ENCODE peak calls at places on chromosomes 6 and 20, in six cellular contexts. R, E, V, Q, D and I are unnamed samples.

GRCh38 chr6:37381579-37381978 is 27.8 kb downstream of the RNF8 start:
- DNase-seq in E (peak; percentile 74), Q (peak; percentile 33), V (peak; percentile 82), D (no peak), R (peak; percentile 4), I (peak; percentile 37)

GRCh38 chr20:21613512-21613911 is 92.0 kb upstream of the PAX1 start:
- DNase-seq in V (no peak), D (no peak), R (no peak), Q (no peak), E (no peak), I (no peak)

GRCh38 chr20:37315293-37316110 is 26.0 kb downstream of the MANBAL start:
- DNase-seq in V (peak; percentile 88), Q (peak; percentile 94), R (peak; percentile 59), E (peak; percentile 92), D (peak; percentile 93), I (no peak)

GRCh38 chr6:51640016-51640415 is 447.4 kb downstream of the PKHD1 start:
- DNase-seq in V (no peak), Q (no peak), D (no peak), E (no peak), R (no peak), I (no peak)

GRCh38 chr20:52410746-52411317 is 219.3 kb upstream of the ZFP64 start:
- DNase-seq in R (no peak), Q (no peak), E (no peak), D (no peak), V (no peak), I (no peak)

GRCh38 chr6:159577564-159577963 is 115.5 kb downstream of the SOD2 start:
- DNase-seq in R (no peak), Q (no peak), E (peak; percentile 4), V (no peak), D (no peak), I (peak; percentile 99)

GRCh38 chr6:44940367-44940766 is 387.8 kb upstream of the RUNX2 start:
- DNase-seq in R (no peak), Q (no peak), E (no peak), V (no peak), D (no peak), I (peak; percentile 27)

GRCh38 chr6:45903959-45904358 is 111.7 kb downstream of the CLIC5 start:
- DNase-seq in D (no peak), Q (no peak), R (no peak), E (no peak), V (no peak), I (no peak)

GRCh38 chr20:48695255-48695654 is 132.5 kb downstream of the PREX1 start:
- DNase-seq in Q (no peak), R (no peak), E (no peak), D (no peak), V (no peak), I (no peak)

GRCh38 chr6:42860481-42860880 is 18.9 kb upstream of the RPL7L1 start:
- DNase-seq in V (no peak), D (no peak), E (no peak), R (no peak), Q (no peak), I (no peak)

GRCh38 chr20:38692436-38693411 is 31.6 kb upstream of the SLC32A1 start:
- DNase-seq in V (peak; percentile 82), Q (peak; percentile 76), D (peak; percentile 52), R (no peak), E (peak; percentile 64), I (no peak)

GRCh38 chr20:4902788-4903187 is 98.5 kb downstream of the SLC23A2 start:
- DNase-seq in Q (no peak), D (no peak), V (no peak), E (no peak), R (no peak), I (no peak)

GRCh38 chr20:1804554-1804956 is 90.7 kb upstream of the SIRPA start:
- DNase-seq in V (no peak), Q (no peak), R (no peak), E (no peak), D (peak; percentile 59), I (no peak)

GRCh38 chr6:9161731-9162130 is 726.4 kb upstream of the SLC35B3 start:
- DNase-seq in E (no peak), V (no peak), Q (no peak), R (no peak), D (no peak), I (peak; percentile 59)

GRCh38 chr20:49006446-49006980 is 39.6 kb upstream of the CSE1L start:
- DNase-seq in E (no peak), D (no peak), Q (no peak), V (no peak), R (no peak), I (no peak)

GRCh38 chr20:40583195-40583594 is 105.8 kb downstream of the MAFB start:
- DNase-seq in Q (no peak), D (peak; percentile 69), R (no peak), E (no peak), V (no peak), I (no peak)

GRCh38 chr6:43428874-43429273 is 1.5 kb downstream of the ABCC10 start:
- DNase-seq in D (no peak), R (no peak), E (no peak), V (no peak), Q (no peak), I (no peak)

GRCh38 chr6:138275976-138276375 is 57.7 kb upstream of the PBOV1 start:
- DNase-seq in E (no peak), Q (no peak), R (no peak), V (no peak), D (no peak), I (no peak)

GRCh38 chr6:151690768-151691562 is 116.5 kb upstream of the ESR1 start:
- DNase-seq in E (no peak), Q (peak; percentile 30), V (peak; percentile 50), R (no peak), D (no peak), I (no peak)

GRCh38 chr6:14910692-14911547 is 334.9 kb upstream of the JARID2 start:
- DNase-seq in Q (no peak), D (peak; percentile 74), R (no peak), V (peak; percentile 37), E (peak; percentile 43), I (no peak)

GRCh38 chr20:760751-761417 is 7.4 kb downstream of the SLC52A3 start:
- DNase-seq in E (no peak), D (no peak), V (peak; percentile 33), R (no peak), Q (peak; percentile 69), I (no peak)

GRCh38 chr6:14324042-14324441 is 206.5 kb downstream of the CD83 start:
- DNase-seq in Q (no peak), R (no peak), D (no peak), E (peak; percentile 11), V (peak; percentile 2), I (no peak)

GRCh38 chr20:61786230-61786629 is 279.5 kb downstream of the TAF4 start:
- DNase-seq in R (no peak), Q (no peak), E (no peak), D (no peak), V (no peak), I (no peak)

GRCh38 chr6:138973481-138974140 is 14.4 kb downstream of the REPS1 start:
- DNase-seq in R (no peak), E (peak; percentile 67), Q (no peak), D (no peak), V (peak; percentile 61), I (no peak)

GRCh38 chr6:165181951-165182414 is 127.4 kb downstream of the C6orf118 start:
- DNase-seq in D (no peak), Q (no peak), E (no peak), R (peak; percentile 2), V (peak; percentile 29), I (peak; percentile 85)

GRCh38 chr20:44217342-44218092 is 6.9 kb upstream of the OSER1 start:
- DNase-seq in R (no peak), E (peak; percentile 67), Q (peak; percentile 86), V (peak; percentile 82), D (no peak), I (no peak)
- TF ChIP-seq CTCF in R (peak; percentile 96), E (peak; percentile 88), Q (peak; percentile 75), V (peak; percentile 99), D (peak; percentile 58), I (peak; percentile 100)

DNA sequence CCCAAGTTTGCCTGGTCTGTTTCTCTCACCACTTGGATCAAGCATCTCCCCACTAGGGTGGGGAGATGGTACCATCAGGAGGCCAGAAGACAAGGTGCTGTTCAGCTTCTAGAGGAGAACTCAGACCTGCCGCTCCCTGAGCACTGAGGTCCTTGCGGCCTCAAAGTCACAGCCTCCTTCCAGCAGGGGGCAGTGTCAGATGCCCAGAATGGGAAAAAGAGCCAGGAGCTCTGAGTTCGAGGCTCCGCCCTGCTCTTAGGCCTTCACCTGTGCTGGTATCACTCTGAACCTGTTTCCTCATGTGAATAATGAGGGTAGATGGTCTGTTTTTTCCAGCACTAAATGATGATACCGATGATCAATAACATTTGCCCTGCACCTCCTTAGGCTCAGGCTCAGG is 68.7 kb downstream of the TOX2 start:
- DNase-seq in R (no peak), E (no peak), Q (peak; percentile 23), D (no peak), V (no peak), I (no peak)
- TF ChIP-seq CTCF in R (peak; percentile 35), E (peak; percentile 7), Q (peak; percentile 25), D (no peak), V (peak; percentile 47), I (peak; percentile 50)

GRCh38 chr6:162200036-162200435 is 527.5 kb downstream of the PRKN start:
- DNase-seq in Q (no peak), E (no peak), R (no peak), V (no peak), D (no peak), I (peak; percentile 41)

GRCh38 chr6:162198925-162199324 is 528.6 kb downstream of the PRKN start:
- DNase-seq in D (no peak), V (peak; percentile 17), E (no peak), Q (no peak), R (no peak), I (no peak)

GRCh38 chr6:162200945-162201692 is 526.4 kb downstream of the PRKN start:
- DNase-seq in E (no peak), Q (no peak), D (no peak), V (no peak), R (no peak), I (no peak)

GRCh38 chr6:162198072-162198471 is 529.5 kb downstream of the PRKN start:
- DNase-seq in D (no peak), E (no peak), V (no peak), R (no peak), Q (no peak), I (no peak)

DNA sequence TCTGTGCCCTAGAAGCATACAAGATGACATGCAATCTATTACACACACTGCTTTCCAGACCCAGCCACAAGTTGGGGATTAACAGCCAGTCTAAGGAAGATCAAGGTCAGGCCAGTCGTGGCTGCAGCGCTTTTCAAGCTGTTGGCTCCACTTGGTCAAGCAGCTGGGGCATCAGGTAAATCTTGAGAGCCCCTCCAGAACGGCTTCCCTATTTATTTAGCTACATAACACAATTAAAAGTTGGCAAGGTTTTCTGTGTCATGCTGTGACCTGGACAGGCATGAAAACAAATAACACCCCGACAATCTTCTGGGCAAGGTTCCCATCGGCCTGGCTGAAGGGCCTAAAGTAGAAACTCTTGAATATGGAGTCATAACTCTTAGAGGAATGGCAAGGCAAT is 524.3 kb downstream of the PRKN start:
- DNase-seq in V (no peak), Q (no peak), R (no peak), E (no peak), D (no peak), I (no peak)
- TF ChIP-seq CTCF in V (no peak), Q (no peak), R (no peak), E (no peak), D (no peak), I (no peak)

DNA sequence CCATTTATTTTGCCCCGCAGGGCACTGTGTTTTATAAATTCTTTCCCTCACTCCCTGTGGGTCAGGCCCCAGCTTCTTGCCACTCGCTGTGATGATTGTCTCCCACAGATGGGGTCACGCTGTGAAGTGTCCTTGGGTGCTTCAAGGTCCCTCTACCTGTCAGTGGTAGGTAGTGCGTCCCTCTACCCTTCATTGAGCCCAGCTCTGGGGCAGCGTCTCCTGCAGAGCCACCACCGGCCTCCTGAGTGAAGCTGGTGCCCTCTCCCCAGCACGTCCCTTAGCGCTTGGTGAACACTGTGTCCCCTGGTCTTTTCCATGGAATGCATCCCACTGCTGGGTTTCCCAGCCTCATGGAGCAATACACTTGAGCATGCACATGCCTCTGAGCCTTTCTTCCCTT is 108.2 kb downstream of the NRN1 start:
- DNase-seq in D (no peak), V (no peak), E (no peak), Q (no peak), R (no peak), I (no peak)
- TF ChIP-seq CTCF in D (no peak), V (no peak), E (no peak), Q (no peak), R (no peak), I (peak; percentile 9)